ENCODE peak calls at places on chromosomes 7 and 10, in five cellular contexts. One of them, this sample, is unnamed.

GRCh38 chr7:156043435-156044123 is 231.3 kb upstream of the SHH start:
- DNase-seq in astrocyte of the spinal cord: no peak
- DNase-seq in mammary epithelial cell: no peak
- DNase-seq in AG09309: no peak
- DNase-seq in H7: no peak
- DNase-seq in this sample: no peak

GRCh38 chr7:825386-825785 is 6.9 kb upstream of the SUN1 start:
- DNase-seq in astrocyte of the spinal cord: peak
- DNase-seq in mammary epithelial cell: no peak
- DNase-seq in AG09309: no peak
- DNase-seq in H7: no peak
- DNase-seq in this sample: no peak

GRCh38 chr7:28389504-28390385 is 22.6 kb upstream of the CREB5 start:
- DNase-seq in astrocyte of the spinal cord: peak
- DNase-seq in mammary epithelial cell: peak
- DNase-seq in AG09309: peak
- DNase-seq in H7: peak
- DNase-seq in this sample: peak

GRCh38 chr10:102422586-102423129 is 2.0 kb downstream of the FBXL15 start:
- DNase-seq in astrocyte of the spinal cord: peak
- DNase-seq in mammary epithelial cell: peak
- DNase-seq in AG09309: no peak
- DNase-seq in H7: peak
- DNase-seq in this sample: peak

GRCh38 chr7:7203813-7204575 is 21.6 kb downstream of the C1GALT1 start:
- DNase-seq in astrocyte of the spinal cord: no peak
- DNase-seq in mammary epithelial cell: peak
- DNase-seq in AG09309: no peak
- DNase-seq in H7: no peak
- DNase-seq in this sample: no peak

GRCh38 chr7:22660732-22661131 is 66.3 kb upstream of the IL6 start:
- DNase-seq in astrocyte of the spinal cord: no peak
- DNase-seq in mammary epithelial cell: no peak
- DNase-seq in AG09309: no peak
- DNase-seq in H7: peak
- DNase-seq in this sample: no peak

GRCh38 chr10:43355749-43356371 is 15.6 kb upstream of the FXYD4 start:
- DNase-seq in astrocyte of the spinal cord: no peak
- DNase-seq in mammary epithelial cell: peak
- DNase-seq in AG09309: peak
- DNase-seq in H7: no peak
- DNase-seq in this sample: peak

GRCh38 chr7:45710271-45711160 is 136.3 kb downstream of the ADCY1 start:
- DNase-seq in astrocyte of the spinal cord: no peak
- DNase-seq in mammary epithelial cell: no peak
- DNase-seq in AG09309: no peak
- DNase-seq in H7: no peak
- DNase-seq in this sample: no peak

GRCh38 chr7:29400435-29400834 is 163.2 kb upstream of the PRR15 start:
- DNase-seq in astrocyte of the spinal cord: no peak
- DNase-seq in mammary epithelial cell: no peak
- DNase-seq in AG09309: no peak
- DNase-seq in H7: no peak
- DNase-seq in this sample: no peak

GRCh38 chr10:45592926-45593325 is 79.6 kb downstream of the ZFAND4 start:
- DNase-seq in astrocyte of the spinal cord: no peak
- DNase-seq in mammary epithelial cell: no peak
- DNase-seq in AG09309: no peak
- DNase-seq in H7: no peak
- DNase-seq in this sample: no peak

GRCh38 chr10:5594271-5595036 is 69.7 kb downstream of the CALML3 start:
- DNase-seq in astrocyte of the spinal cord: peak
- DNase-seq in mammary epithelial cell: no peak
- DNase-seq in AG09309: no peak
- DNase-seq in H7: no peak
- DNase-seq in this sample: no peak

GRCh38 chr10:22851865-22852239 is 76.0 kb upstream of the ARMC3 start:
- DNase-seq in astrocyte of the spinal cord: no peak
- DNase-seq in mammary epithelial cell: peak
- DNase-seq in AG09309: no peak
- DNase-seq in H7: no peak
- DNase-seq in this sample: peak

GRCh38 chr7:1864126-1864940 is 194.3 kb downstream of the ELFN1 start:
- DNase-seq in astrocyte of the spinal cord: no peak
- DNase-seq in mammary epithelial cell: no peak
- DNase-seq in AG09309: no peak
- DNase-seq in H7: peak
- DNase-seq in this sample: no peak

GRCh38 chr10:114521250-114521649 is 116.9 kb upstream of the AFAP1L2 start:
- DNase-seq in astrocyte of the spinal cord: no peak
- DNase-seq in mammary epithelial cell: no peak
- DNase-seq in AG09309: no peak
- DNase-seq in H7: no peak
- DNase-seq in this sample: no peak
- H3K4me3 ChIP-seq in astrocyte of the spinal cord: no peak
- H3K4me3 ChIP-seq in mammary epithelial cell: no peak
- H3K4me3 ChIP-seq in AG09309: no peak
- H3K4me3 ChIP-seq in H7: no peak
- H3K4me3 ChIP-seq in this sample: no peak

GRCh38 chr7:79471283-79471682 is 17.8 kb upstream of the MAGI2 start:
- DNase-seq in astrocyte of the spinal cord: no peak
- DNase-seq in mammary epithelial cell: peak
- DNase-seq in AG09309: no peak
- DNase-seq in H7: no peak
- DNase-seq in this sample: peak
- H3K4me3 ChIP-seq in astrocyte of the spinal cord: no peak
- H3K4me3 ChIP-seq in mammary epithelial cell: no peak
- H3K4me3 ChIP-seq in AG09309: no peak
- H3K4me3 ChIP-seq in H7: no peak
- H3K4me3 ChIP-seq in this sample: no peak

DNA sequence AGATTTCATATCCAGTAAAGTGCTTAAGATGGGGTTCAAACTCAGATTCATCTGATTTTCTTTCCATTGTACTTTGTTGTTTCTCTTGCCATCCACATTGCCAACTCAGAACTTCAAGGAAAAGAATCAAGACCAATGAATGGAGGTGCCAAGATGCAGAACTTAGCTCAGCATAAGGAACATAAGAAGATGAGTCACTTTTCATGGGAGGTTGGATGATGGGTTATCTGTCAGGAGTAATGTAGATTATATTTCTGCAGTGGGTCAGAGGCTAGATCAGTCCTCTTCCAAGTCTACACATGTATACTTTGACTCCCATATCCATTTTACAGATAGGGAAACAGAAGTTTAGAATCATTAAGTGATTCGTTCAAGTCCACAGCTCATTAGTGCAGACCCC is 14.2 kb upstream of the ADD3 start:
- DNase-seq in astrocyte of the spinal cord: no peak
- DNase-seq in mammary epithelial cell: no peak
- DNase-seq in AG09309: no peak
- DNase-seq in H7: no peak
- DNase-seq in this sample: no peak
- H3K4me3 ChIP-seq in astrocyte of the spinal cord: no peak
- H3K4me3 ChIP-seq in mammary epithelial cell: no peak
- H3K4me3 ChIP-seq in AG09309: no peak
- H3K4me3 ChIP-seq in H7: no peak
- H3K4me3 ChIP-seq in this sample: no peak

DNA sequence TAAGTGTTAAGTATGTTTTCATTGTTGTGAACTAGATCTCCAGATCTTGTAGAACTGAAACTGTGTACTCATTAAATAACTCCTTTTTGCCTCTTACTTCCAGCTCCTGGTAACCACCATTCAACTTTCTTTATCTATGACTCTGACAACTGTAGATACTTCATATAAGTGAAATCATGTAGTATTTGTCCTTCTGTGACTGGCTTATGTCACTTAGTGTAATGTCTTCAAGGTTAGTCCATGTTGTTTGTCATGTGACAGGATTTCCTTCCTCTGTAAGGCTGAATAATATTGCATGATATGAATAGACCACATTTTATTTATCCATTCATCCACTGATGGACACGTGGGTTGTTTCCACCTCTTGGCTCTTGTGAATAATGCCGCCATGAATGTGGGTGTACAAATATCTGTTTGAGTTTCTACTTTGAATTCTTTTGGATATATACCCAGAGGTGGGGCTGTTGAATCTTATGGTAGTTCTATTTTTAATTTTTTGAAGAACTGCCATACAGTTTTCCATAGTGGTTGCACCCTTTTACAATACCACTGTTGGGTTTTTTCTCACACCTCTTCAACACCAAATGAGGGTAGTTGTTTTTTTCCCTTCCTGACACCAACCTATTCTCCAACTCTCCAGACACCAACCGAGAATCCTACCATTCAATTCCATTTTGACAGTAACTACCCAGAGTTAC is 10.7 kb upstream of the FMC1 start:
- DNase-seq in astrocyte of the spinal cord: no peak
- DNase-seq in mammary epithelial cell: no peak
- DNase-seq in AG09309: no peak
- DNase-seq in H7: no peak
- DNase-seq in this sample: no peak
- H3K4me3 ChIP-seq in astrocyte of the spinal cord: no peak
- H3K4me3 ChIP-seq in mammary epithelial cell: no peak
- H3K4me3 ChIP-seq in AG09309: no peak
- H3K4me3 ChIP-seq in H7: no peak
- H3K4me3 ChIP-seq in this sample: no peak